ENCODE peak calls at places on chromosomes 2 and 18, in four cellular contexts. P is fibroblast of pulmonary artery; M is activated B cell treated with CpG ODN at 0.5 μM for 24 hours; D is CD8-positive, alpha-beta T cell. S is an unnamed sample.

GRCh38 chr2:129062160-129062912 is 743.7 kb upstream of the HS6ST1 start:
- DNase-seq in M (no peak), P (peak), D (no peak), S (no peak)

GRCh38 chr2:190051223-190051622 is 11.3 kb downstream of the MSTN start:
- DNase-seq in D (no peak), M (no peak), P (no peak), S (no peak)

GRCh38 chr2:121285077-121285449 is at the start of gene TFCP2L1:
- DNase-seq in P (no peak), D (no peak), M (no peak), S (peak)

GRCh38 chr18:79540161-79540913 is 139.3 kb upstream of the CTDP1 start:
- DNase-seq in P (no peak), D (no peak), M (no peak), S (no peak)

GRCh38 chr2:158481116-158481515 is 24.4 kb downstream of the PKP4 start:
- DNase-seq in D (no peak), P (no peak), M (no peak), S (no peak)

GRCh38 chr2:121254748-121255147 is 30.3 kb downstream of the TFCP2L1 start:
- DNase-seq in P (no peak), D (no peak), M (no peak), S (no peak)

GRCh38 chr2:45237850-45238542 is 228.7 kb upstream of the SIX2 start:
- DNase-seq in D (no peak), M (no peak), P (peak), S (no peak)

GRCh38 chr2:239093956-239094355 is 246.1 kb downstream of the TWIST2 start:
- DNase-seq in M (no peak), D (no peak), P (no peak), S (no peak)

GRCh38 chr18:52190630-52191029 is 149.4 kb upstream of the DCC start:
- DNase-seq in M (no peak), D (no peak), P (no peak), S (no peak)

GRCh38 chr2:207341816-207342215 is 176.1 kb upstream of the KLF7 start:
- DNase-seq in M (no peak), D (no peak), P (no peak), S (no peak)

GRCh38 chr2:23912054-23912453 is 14.9 kb downstream of the ATAD2B start:
- DNase-seq in P (no peak), D (no peak), M (no peak), S (no peak)

GRCh38 chr2:118698564-118698963 is 148.9 kb downstream of the EN1 start:
- DNase-seq in P (no peak), M (no peak), D (no peak), S (no peak)

GRCh38 chr2:57217013-57217412 is 829.6 kb upstream of the VRK2 start:
- DNase-seq in P (no peak), M (no peak), D (no peak), S (no peak)

GRCh38 chr2:141499123-141499522 is 631.7 kb downstream of the LRP1B start:
- DNase-seq in P (no peak), M (no peak), D (no peak), S (no peak)

GRCh38 chr18:60675801-60676200 is 303.2 kb upstream of the MC4R start:
- DNase-seq in P (no peak), M (no peak), D (no peak), S (no peak)

GRCh38 chr2:137952586-137953129 is 11.6 kb upstream of the HNMT start:
- DNase-seq in M (no peak), D (no peak), P (no peak), S (no peak)

GRCh38 chr2:3043726-3044125 is 333.9 kb downstream of the EIPR1 start:
- DNase-seq in D (no peak), M (no peak), P (no peak), S (no peak)

GRCh38 chr2:54675738-54676137 is 47.7 kb upstream of the EML6 start:
- DNase-seq in D (no peak), M (no peak), P (no peak), S (no peak)

GRCh38 chr2:83068706-83069105 is 1390.4 kb downstream of the SUCLG1 start:
- DNase-seq in P (peak), D (no peak), M (no peak), S (no peak)

GRCh38 chr18:38174594-38174993 is 609.0 kb upstream of the CELF4 start:
- DNase-seq in P (no peak), D (no peak), M (no peak), S (no peak)

GRCh38 chr2:121880283-121880682 is 124.8 kb downstream of the TSN start:
- DNase-seq in P (no peak), M (no peak), D (no peak), S (no peak)

GRCh38 chr18:80247403-80247916 is at the start of gene PARD6G:
- DNase-seq in D (peak), P (peak), M (no peak), S (peak)

GRCh38 chr2:69122271-69122670 is 109.3 kb downstream of the ANTXR1 start:
- DNase-seq in D (no peak), M (no peak), P (peak), S (no peak)

GRCh38 chr18:5294113-5294617 is 1.4 kb downstream of the ZBTB14 start:
- DNase-seq in M (no peak), P (no peak), D (peak), S (no peak)

GRCh38 chr2:230447455-230448451 is 31.8 kb downstream of the SP100 start:
- DNase-seq in M (no peak), P (no peak), D (no peak), S (no peak)

GRCh38 chr2:17470855-17471641 is 47.2 kb downstream of the RAD51AP2 start:
- DNase-seq in P (peak), D (no peak), M (no peak), S (no peak)

GRCh38 chr2:205786976-205787375 is 104.7 kb downstream of the NRP2 start:
- DNase-seq in M (no peak), P (no peak), D (no peak), S (no peak)

GRCh38 chr18:657311-657997 is at the start of gene TYMS:
- DNase-seq in P (peak), M (peak), D (no peak), S (peak)

GRCh38 chr2:160993543-160994090 is 166.6 kb upstream of the TANK start:
- DNase-seq in M (no peak), P (no peak), D (no peak), S (no peak)

GRCh38 chr2:6754412-6754811 is 111.3 kb downstream of the CMPK2 start:
- DNase-seq in M (no peak), P (no peak), D (no peak), S (no peak)

GRCh38 chr18:58190842-58191530 is 147.0 kb downstream of the NEDD4L start:
- DNase-seq in P (peak), D (no peak), M (no peak), S (no peak)

GRCh38 chr2:239398536-239398935 is 2.3 kb downstream of the HDAC4 start:
- DNase-seq in P (no peak), D (no peak), M (no peak), S (no peak)

GRCh38 chr2:150878347-150878746 is 383.3 kb downstream of the RBM43 start:
- DNase-seq in D (no peak), M (no peak), P (peak), S (no peak)

GRCh38 chr2:227106845-227107759 is 56.9 kb downstream of the COL4A4 start:
- DNase-seq in P (peak), M (no peak), D (no peak), S (peak)

GRCh38 chr18:316391-316790 is 48.5 kb upstream of the THOC1 start:
- DNase-seq in M (no peak), D (no peak), P (peak), S (no peak)

GRCh38 chr2:60808330-60808801 is 52.3 kb downstream of the PAPOLG start:
- DNase-seq in M (no peak), P (no peak), D (no peak), S (no peak)

GRCh38 chr18:23257686-23258565 is 122.6 kb downstream of the CABLES1 start:
- DNase-seq in P (peak), M (no peak), D (no peak), S (no peak)

GRCh38 chr2:66875941-66876462 is 441.1 kb downstream of the MEIS1 start:
- DNase-seq in D (no peak), P (no peak), M (no peak), S (no peak)

GRCh38 chr2:66872926-66873714 is 438.2 kb downstream of the MEIS1 start:
- DNase-seq in P (no peak), D (no peak), M (no peak), S (no peak)

GRCh38 chr2:66874411-66874810 is 439.5 kb downstream of the MEIS1 start:
- DNase-seq in P (peak), M (no peak), D (no peak), S (no peak)

GRCh38 chr2:66869076-66869475 is 434.2 kb downstream of the MEIS1 start:
- DNase-seq in M (no peak), D (no peak), P (peak), S (no peak)

DNA sequence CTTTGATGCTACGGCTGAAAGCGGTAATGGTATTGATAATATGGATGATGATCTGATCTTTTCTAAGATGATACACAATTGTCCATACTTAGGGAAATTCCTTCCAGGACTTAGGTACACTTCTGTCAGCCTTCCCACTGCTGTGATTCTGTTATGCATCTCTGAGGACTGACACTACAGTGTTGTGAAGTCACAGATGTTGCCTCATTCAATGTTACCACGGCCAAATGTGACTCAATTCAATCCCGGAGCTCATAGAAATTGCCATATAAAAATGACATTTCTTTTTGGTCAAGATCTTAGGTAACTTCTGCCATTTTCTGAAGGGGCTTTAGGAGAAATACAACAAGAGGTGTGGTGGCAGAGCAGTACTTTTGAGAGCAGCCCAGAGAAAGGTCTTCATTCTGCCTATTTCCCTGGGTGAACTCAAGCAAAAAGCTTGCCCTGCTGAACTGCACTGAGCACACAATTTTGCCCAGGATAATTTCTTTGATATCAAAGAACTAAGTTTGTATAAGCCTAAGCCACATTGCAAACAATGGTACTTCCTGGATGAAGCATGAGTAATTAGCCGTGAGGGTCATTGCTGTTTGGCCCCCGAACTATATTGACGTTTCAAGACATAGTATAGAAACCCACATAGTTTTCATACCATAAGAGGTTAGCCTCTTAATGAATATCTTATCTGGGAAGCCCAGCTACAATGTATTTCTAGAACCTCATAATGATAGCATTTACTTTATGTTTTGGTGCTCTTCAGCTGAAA is 437.3 kb downstream of the MEIS1 start:
- DNase-seq in P (peak), D (no peak), M (no peak), S (no peak)
- TF ChIP-seq CTCF in P (no peak), D (no peak), M (no peak), S (no peak)

GRCh38 chr2:96547751-96548161 is 11.2 kb downstream of the ARID5A start:
- DNase-seq in M (no peak), D (no peak), P (no peak), S (no peak)
- TF ChIP-seq CTCF in M (no peak), D (no peak), P (no peak), S (no peak)

GRCh38 chr2:20422679-20423271 is 24.1 kb upstream of the RHOB start:
- DNase-seq in M (no peak), D (no peak), P (peak), S (peak)
- TF ChIP-seq CTCF in M (no peak), D (no peak), P (no peak), S (no peak)

DNA sequence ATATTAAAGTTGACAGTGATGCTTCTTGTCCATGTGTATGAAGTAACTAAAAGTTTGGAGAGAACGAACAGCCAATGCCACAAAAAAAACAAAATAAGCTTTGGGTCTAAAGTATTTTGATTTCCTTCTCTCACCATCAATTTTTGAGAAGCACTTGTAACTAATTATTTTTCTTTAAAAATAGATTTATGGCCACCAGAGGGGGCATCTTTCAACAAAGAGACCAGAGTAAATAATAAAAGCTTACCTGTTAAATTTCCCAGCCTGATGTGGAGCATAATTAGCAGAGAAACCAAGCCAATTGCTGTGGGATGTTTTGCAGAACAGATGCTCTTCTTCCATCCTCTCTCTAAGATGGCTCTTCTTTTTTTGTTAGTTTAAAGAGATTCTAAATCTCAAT is 29.0 kb downstream of the LINC00305 start:
- DNase-seq in M (no peak), P (no peak), D (no peak), S (no peak)
- TF ChIP-seq CTCF in M (no peak), P (no peak), D (no peak), S (peak)

GRCh38 chr2:101388232-101388631 is 929 bp upstream of the CREG2 start:
- DNase-seq in P (peak), M (no peak), D (no peak), S (no peak)

GRCh38 chr2:101382406-101382805 is 4.9 kb downstream of the CREG2 start:
- DNase-seq in P (no peak), M (no peak), D (no peak), S (no peak)

GRCh38 chr2:101386599-101387150 is 628 bp downstream of the CREG2 start:
- DNase-seq in P (no peak), M (no peak), D (no peak), S (no peak)

GRCh38 chr2:101383016-101383541 is 4.2 kb downstream of the CREG2 start:
- DNase-seq in M (no peak), D (no peak), P (no peak), S (no peak)

DNA sequence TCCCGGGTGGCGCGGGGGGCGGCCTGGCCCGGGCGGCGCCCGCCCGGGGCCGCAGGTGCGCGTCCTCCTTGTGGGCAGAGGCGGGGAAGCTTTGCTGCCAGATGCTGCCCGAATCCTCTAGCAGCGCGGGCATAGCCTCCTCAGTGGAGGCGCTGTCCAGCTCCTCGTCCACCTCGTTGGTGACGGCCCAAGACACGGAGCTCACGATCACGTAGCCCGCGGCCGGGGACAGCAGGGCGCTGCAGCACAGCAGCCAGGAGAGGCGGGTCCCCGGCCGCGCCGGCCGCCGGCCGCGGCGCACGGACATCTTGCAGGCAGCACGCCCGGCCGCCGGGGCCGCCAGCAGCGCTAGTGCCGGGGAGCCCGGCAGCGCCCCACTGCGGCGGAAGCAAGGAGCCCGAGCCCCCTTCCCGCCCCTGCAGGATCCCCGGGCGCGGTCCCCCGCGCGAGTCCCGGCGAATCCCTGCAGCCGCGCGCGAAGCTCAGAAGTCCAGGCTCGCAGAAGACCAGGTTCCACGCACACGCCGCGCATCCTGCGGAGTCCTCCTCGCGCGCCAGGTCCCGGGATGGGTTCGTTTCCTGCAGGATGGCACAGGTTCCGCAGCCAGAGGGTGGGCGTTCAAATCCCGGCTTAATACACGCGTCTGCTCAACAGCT is at the start of gene CREG2:
- DNase-seq in M (peak), P (peak), D (peak), S (peak)
- TF ChIP-seq CTCF in M (no peak), P (peak), D (peak), S (peak)

DNA sequence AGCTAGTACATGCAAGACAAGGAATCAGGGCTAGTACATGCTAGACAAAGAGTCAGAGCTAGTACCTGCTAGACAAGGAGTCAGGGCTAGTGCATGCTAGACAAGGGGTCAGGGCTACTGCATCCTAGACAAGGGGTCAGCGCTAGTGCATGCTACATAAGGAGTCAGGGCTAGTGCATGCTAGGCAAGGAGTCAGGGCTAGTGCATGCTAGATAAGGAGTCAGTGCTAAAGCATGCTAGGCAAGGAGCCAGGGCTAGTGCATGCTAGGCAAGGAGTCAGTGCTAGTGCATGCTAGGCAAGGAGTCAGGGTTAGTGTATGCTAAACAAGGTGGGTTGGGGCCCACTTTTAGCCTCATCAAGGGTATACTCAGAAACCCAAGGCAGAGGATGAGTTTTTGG is 90.1 kb upstream of the FAM136A start:
- DNase-seq in D (no peak), P (no peak), M (no peak), S (no peak)
- TF ChIP-seq CTCF in D (no peak), P (no peak), M (no peak), S (no peak)

GRCh38 chr18:9079863-9080528 is 22.5 kb upstream of the NDUFV2 start:
- DNase-seq in D (no peak), M (no peak), P (no peak), S (no peak)
- TF ChIP-seq CTCF in D (no peak), M (no peak), P (no peak), S (no peak)

GRCh38 chr2:65999790-66000189 is 435.1 kb upstream of the MEIS1 start:
- DNase-seq in D (no peak), M (no peak), P (no peak), S (no peak)
- TF ChIP-seq CTCF in D (no peak), M (no peak), P (no peak), S (peak)